ENCODE peak calls at places on chromosome 7, in eight cellular contexts. L is ovary; G is CD4-positive, CD25-positive, alpha-beta regulatory T cell; P is lower lobe of right lung; M is CD8-positive, alpha-beta memory T cell; Q is A673; O is heart left ventricle; Z is HCT116. A is an unnamed sample. For H3K4me1, the result is how much of the 10 kb centered on the place peaks cover.

GRCh38 chr7:36066021-36066664 is 86.9 kb upstream of the EEPD1 start:
- DNase-seq in L (no peak), G (no peak), P (no peak), M (no peak), Q (no peak), O (no peak), Z (no peak), A (no peak)

GRCh38 chr7:133629696-133630095 is 376.8 kb downstream of the EXOC4 start:
- DNase-seq in L (no peak), G (no peak), P (no peak), M (no peak), Q (no peak), O (no peak), Z (no peak), A (no peak)

GRCh38 chr7:21902240-21902639 is 43.5 kb downstream of the CDCA7L start:
- DNase-seq in L (no peak), G (no peak), P (no peak), M (no peak), Q (no peak), O (no peak), Z (no peak), A (no peak)

GRCh38 chr7:7792089-7792488 is 73.7 kb upstream of the RPA3 start:
- DNase-seq in L (no peak), G (no peak), P (no peak), M (no peak), Q (no peak), O (no peak), Z (no peak), A (no peak)

GRCh38 chr7:150800576-150801241 is at the start of gene TMEM176A:
- DNase-seq in L (peak), G (peak), P (no peak), M (no peak), Q (no peak), O (peak), Z (no peak), A (no peak)

GRCh38 chr7:159005618-159006017 is 139.0 kb downstream of the VIPR2 start:
- DNase-seq in L (no peak), G (no peak), P (no peak), M (no peak), Q (no peak), O (no peak), Z (no peak), A (no peak)

GRCh38 chr7:116052006-116052405 is 21.4 kb upstream of the TFEC start:
- DNase-seq in L (no peak), G (no peak), P (no peak), M (no peak), Q (no peak), O (no peak), Z (no peak), A (no peak)

GRCh38 chr7:142583424-142583823 is 165.8 kb upstream of the PRSS1 start:
- DNase-seq in L (no peak), G (no peak), P (no peak), M (no peak), Q (no peak), O (no peak), Z (peak), A (no peak)

GRCh38 chr7:70694357-70694908 is 437.5 kb upstream of the GALNT17 start:
- DNase-seq in L (peak), G (no peak), P (peak), M (peak), Q (peak), O (peak), Z (no peak), A (no peak)

GRCh38 chr7:388023-388355 is 98.0 kb downstream of the FOXL3 start:
- DNase-seq in L (peak), G (no peak), P (peak), M (peak), Q (no peak), O (peak), Z (no peak), A (no peak)

GRCh38 chr7:151672706-151673105 is 153.0 kb upstream of the RHEB start:
- DNase-seq in L (no peak), G (no peak), P (no peak), M (no peak), Q (no peak), O (no peak), Z (no peak), A (no peak)

GRCh38 chr7:116782177-116782711 is 80.1 kb upstream of the CAPZA2 start:
- DNase-seq in L (no peak), G (no peak), P (no peak), M (no peak), Q (peak), O (no peak), Z (no peak), A (peak)

GRCh38 chr7:101402081-101402779 is 39.6 kb downstream of the COL26A1 start:
- DNase-seq in L (no peak), G (no peak), P (no peak), M (no peak), Q (peak), O (no peak), Z (no peak), A (peak)

GRCh38 chr7:13117103-13117502 is 429.7 kb downstream of the ARL4A start:
- DNase-seq in L (no peak), G (no peak), P (no peak), M (no peak), Q (no peak), O (no peak), Z (peak), A (peak)

GRCh38 chr7:114670676-114671075 is 251.2 kb upstream of the MDFIC start:
- DNase-seq in L (no peak), G (no peak), P (no peak), M (no peak), Q (no peak), O (no peak), Z (no peak), A (no peak)

GRCh38 chr7:142608630-142609029 is 140.6 kb upstream of the PRSS1 start:
- DNase-seq in L (no peak), G (no peak), P (no peak), M (no peak), Q (no peak), O (no peak), Z (no peak), A (no peak)

GRCh38 chr7:157432541-157432956 is 95.7 kb downstream of the DNAJB6 start:
- DNase-seq in L (no peak), G (no peak), P (peak), M (no peak), Q (peak), O (peak), Z (peak), A (peak)

GRCh38 chr7:108452707-108453106 is 3.5 kb downstream of the NRCAM start:
- DNase-seq in L (no peak), G (no peak), P (no peak), M (no peak), Q (peak), O (no peak), Z (peak), A (peak)

GRCh38 chr7:45181286-45181960 is 23.8 kb downstream of the RAMP3 start:
- DNase-seq in L (no peak), G (no peak), P (peak), M (no peak), Q (no peak), O (peak), Z (no peak), A (no peak)

GRCh38 chr7:68269410-68269809 is 1272.8 kb downstream of the TYW1 start:
- DNase-seq in L (no peak), G (no peak), P (no peak), M (no peak), Q (no peak), O (no peak), Z (no peak), A (no peak)

GRCh38 chr7:22718200-22718711 is 8.7 kb upstream of the IL6 start:
- DNase-seq in L (no peak), G (no peak), P (no peak), M (no peak), Q (no peak), O (no peak), Z (no peak), A (no peak)

GRCh38 chr7:98348726-98349474 is 52.0 kb downstream of the BAIAP2L1 start:
- DNase-seq in L (no peak), G (no peak), P (peak), M (no peak), Q (no peak), O (no peak), Z (no peak), A (no peak)

GRCh38 chr7:17315974-17316373 is 17.5 kb downstream of the AHR start:
- DNase-seq in L (no peak), G (no peak), P (no peak), M (no peak), Q (no peak), O (no peak), Z (no peak), A (no peak)
- H3K4me1 ChIP-seq in L (under half), G (under half), P (half or more), M (under half), Q (under half), O (half or more), Z (under half), A (under half)

DNA sequence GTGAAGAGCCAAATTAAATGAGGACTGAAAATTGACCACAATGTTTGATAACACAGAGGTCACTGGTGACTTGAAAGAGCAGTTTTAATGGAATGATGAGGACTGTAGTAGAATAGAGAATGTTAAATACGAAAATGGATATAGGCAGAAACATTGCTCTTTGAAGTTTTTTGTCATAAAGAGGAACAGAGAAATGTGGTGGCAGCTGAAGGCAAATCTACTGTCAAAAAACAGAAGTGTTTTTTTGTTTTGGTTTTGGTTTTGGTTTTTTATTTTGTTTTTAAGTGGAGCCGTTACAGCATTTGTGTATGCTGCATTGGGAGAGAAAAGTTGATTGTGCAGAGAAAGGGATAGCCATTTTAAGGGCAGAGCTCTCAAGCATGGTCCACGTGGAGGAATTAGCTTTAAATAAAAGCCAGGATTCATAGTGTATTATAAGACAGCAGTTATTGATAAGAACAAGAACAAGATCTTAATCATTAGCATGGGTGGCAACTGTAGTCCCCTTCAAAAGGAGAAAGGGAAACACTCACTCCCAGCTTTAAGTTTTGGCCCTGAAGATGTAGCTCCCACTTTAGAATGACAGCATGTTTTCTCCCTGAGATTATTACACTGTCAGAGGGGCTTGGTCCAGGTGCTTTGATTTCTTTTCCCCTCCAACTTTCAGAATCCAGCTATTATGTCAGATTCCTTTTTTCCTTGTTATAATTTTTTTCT is 156.7 kb upstream of the BET1 start:
- DNase-seq in L (no peak), G (no peak), P (no peak), M (no peak), Q (no peak), O (no peak), Z (no peak), A (no peak)
- H3K4me3 ChIP-seq in L (no peak), G (no peak), P (peak), M (no peak), Q (no peak), O (no peak), Z (no peak), A (no peak)

GRCh38 chr7:131895541-131896173 is 339.2 kb upstream of the PODXL start:
- DNase-seq in L (no peak), G (no peak), P (no peak), M (no peak), Q (peak), O (no peak), Z (peak), A (no peak)
- H3K4me1 ChIP-seq in L (under half), G (under half), P (under half), M (under half), Q (under half), O (under half), Z (under half), A (under half)

DNA sequence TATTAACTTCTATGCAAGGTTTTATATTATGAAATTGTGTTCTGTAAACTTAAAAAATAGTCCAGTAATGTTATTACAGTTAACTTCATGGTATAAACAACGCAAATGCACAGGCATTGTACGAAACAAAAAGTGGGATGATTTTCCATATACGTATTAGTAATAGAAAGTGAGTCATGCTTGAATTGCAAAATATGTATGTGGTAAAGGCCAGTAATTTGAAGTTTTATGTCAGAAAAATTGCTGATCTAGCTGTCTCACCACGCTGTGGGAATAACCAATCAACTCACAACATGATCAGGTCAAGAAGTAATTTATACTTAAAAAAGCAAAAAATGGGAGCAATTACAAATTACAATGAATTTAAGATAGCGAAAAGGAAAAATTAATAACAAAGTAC is 37.0 kb upstream of the GLI3 start:
- DNase-seq in L (no peak), G (no peak), P (no peak), M (no peak), Q (no peak), O (no peak), Z (no peak), A (no peak)
- H3K4me3 ChIP-seq in L (no peak), G (no peak), P (no peak), M (no peak), Q (no peak), O (no peak), Z (no peak), A (no peak)

DNA sequence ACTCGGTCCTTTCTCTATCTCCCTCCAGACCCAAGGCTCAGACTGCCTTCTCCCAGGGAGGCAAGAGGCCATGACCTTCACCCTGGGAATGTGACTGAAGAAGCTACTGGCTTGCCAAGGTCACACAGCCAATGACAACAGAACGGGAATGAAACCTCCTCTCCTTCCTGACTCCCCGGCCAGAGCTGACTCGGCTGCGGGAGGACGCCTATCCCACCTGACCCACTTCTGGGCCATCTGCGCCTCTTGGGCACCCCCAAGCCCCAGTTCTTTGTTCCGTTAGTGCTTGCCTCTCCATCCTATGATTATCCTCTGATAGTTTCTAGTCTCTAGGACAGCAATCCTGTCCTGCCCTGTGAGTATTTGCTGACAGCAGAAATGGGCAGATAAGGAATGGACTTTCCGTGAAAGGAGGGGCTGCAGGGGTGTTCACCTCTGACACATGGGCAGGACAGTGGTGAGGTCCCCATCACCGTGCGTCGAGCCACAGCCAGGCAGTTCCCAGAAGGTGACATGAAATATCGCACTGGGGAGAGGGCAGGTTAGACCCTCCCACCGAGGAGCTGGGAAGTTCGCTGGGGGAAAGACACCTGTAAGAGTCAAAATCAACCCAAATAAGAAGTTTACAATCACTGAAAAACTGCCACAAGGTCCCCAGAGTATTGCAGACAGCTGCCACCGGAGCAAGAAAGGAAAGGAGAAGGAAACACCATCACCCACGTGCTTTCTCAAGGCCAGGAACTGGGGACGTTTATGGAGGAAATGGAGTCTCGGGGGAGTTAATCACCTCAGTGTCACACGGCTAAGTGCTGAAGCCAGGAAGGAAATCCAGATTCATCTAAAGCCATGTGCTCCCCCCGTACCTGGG is 63.1 kb downstream of the INSIG1 start:
- DNase-seq in L (no peak), G (no peak), P (peak), M (no peak), Q (no peak), O (no peak), Z (no peak), A (no peak)
- H3K4me1 ChIP-seq in L (under half), G (under half), P (under half), M (under half), Q (under half), O (under half), Z (under half), A (under half)

GRCh38 chr7:73427902-73428696 is 5.5 kb upstream of the FZD9 start:
- DNase-seq in L (no peak), G (no peak), P (no peak), M (no peak), Q (no peak), O (no peak), Z (no peak), A (no peak)
- H3K4me3 ChIP-seq in L (no peak), G (no peak), P (no peak), M (no peak), Q (no peak), O (no peak), Z (no peak), A (no peak)

GRCh38 chr7:25656581-25657026 is 428.3 kb upstream of the NPVF start:
- DNase-seq in L (no peak), G (no peak), P (no peak), M (no peak), Q (peak), O (no peak), Z (no peak), A (peak)

GRCh38 chr7:25659841-25660240 is 431.6 kb upstream of the NPVF start:
- DNase-seq in L (no peak), G (no peak), P (no peak), M (no peak), Q (no peak), O (no peak), Z (no peak), A (no peak)

GRCh38 chr7:25658375-25658774 is 430.1 kb upstream of the NPVF start:
- DNase-seq in L (no peak), G (no peak), P (no peak), M (no peak), Q (no peak), O (no peak), Z (no peak), A (no peak)

GRCh38 chr7:25653412-25653811 is 425.1 kb upstream of the NPVF start:
- DNase-seq in L (no peak), G (no peak), P (no peak), M (no peak), Q (peak), O (no peak), Z (no peak), A (no peak)

DNA sequence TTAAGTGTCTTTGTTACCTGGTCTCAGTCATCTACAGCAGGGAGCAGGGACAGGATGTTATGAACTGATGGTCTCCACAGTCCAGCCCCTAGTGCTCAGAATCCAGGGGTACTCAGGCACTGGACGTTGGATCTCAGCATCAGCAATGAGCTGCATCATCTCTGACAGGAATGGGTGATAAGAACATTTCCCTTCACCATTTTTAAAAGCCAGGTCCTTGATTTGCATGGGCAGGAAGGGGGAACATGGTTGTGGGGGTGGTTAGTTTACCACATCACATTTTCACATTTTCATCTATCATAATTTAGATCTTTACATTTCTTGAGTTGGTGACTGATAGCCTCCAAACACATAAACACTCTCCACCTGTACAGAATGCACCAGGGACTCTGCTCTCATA is 427.8 kb upstream of the NPVF start:
- DNase-seq in L (no peak), G (no peak), P (no peak), M (no peak), Q (no peak), O (no peak), Z (no peak), A (no peak)
- H3K4me1 ChIP-seq in L (under half), G (under half), P (under half), M (under half), Q (under half), O (under half), Z (under half), A (under half)

DNA sequence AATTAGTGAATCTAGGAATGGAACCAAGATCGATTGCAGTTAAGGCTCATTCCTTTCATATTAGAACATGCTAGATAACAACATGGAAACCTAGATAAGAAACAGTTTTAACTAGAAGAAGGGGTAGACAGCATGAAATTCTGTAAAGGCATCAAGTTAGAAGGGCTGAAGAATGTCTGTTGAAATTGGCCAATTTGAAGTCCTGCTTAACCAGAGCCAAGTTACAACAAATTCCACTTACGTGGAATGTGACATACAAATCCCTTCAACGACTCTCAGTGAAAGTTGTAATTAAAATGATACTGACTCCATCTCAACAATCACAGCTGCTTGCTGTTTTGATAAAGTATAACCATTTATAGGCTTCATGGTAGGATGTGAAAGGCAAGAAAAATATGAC is 1065.7 kb downstream of the DNAJB9 start:
- DNase-seq in L (no peak), G (no peak), P (no peak), M (no peak), Q (no peak), O (no peak), Z (no peak), A (no peak)
- H3K4me3 ChIP-seq in L (no peak), G (no peak), P (no peak), M (no peak), Q (no peak), O (no peak), Z (no peak), A (no peak)

GRCh38 chr7:30349170-30349569 is 64.8 kb downstream of the ZNRF2 start:
- DNase-seq in L (no peak), G (no peak), P (no peak), M (no peak), Q (no peak), O (no peak), Z (no peak), A (no peak)

GRCh38 chr7:30349816-30350215 is 65.4 kb downstream of the ZNRF2 start:
- DNase-seq in L (no peak), G (no peak), P (no peak), M (no peak), Q (no peak), O (no peak), Z (no peak), A (no peak)

GRCh38 chr7:30352169-30352568 is 67.8 kb downstream of the ZNRF2 start:
- DNase-seq in L (no peak), G (peak), P (no peak), M (no peak), Q (no peak), O (no peak), Z (no peak), A (no peak)

GRCh38 chr7:30351724-30352123 is 67.3 kb downstream of the ZNRF2 start:
- DNase-seq in L (no peak), G (no peak), P (no peak), M (no peak), Q (peak), O (no peak), Z (no peak), A (no peak)

GRCh38 chr7:30351274-30351673 is 66.9 kb downstream of the ZNRF2 start:
- DNase-seq in L (no peak), G (no peak), P (no peak), M (no peak), Q (no peak), O (no peak), Z (no peak), A (no peak)
- H3K4me1 ChIP-seq in L (under half), G (half or more), P (under half), M (under half), Q (half or more), O (under half), Z (under half), A (half or more)

A was measured in HAP-1.